ENCODE peak calls at places on chromosomes 5 and 9, in four cellular contexts. One of them, this sample, is unnamed.

GRCh38 chr5:176789873-176790615 is 20.3 kb upstream of the UNC5A start:
- DNase-seq in CD8-positive, alpha-beta T cell: no peak
- DNase-seq in effector memory CD4-positive, alpha-beta T cell: no peak
- DNase-seq in AG04450: no peak
- DNase-seq in this sample: no peak

GRCh38 chr5:167582263-167582662 is 709.2 kb upstream of the WWC1 start:
- DNase-seq in CD8-positive, alpha-beta T cell: no peak
- DNase-seq in effector memory CD4-positive, alpha-beta T cell: no peak
- DNase-seq in AG04450: no peak
- DNase-seq in this sample: no peak

GRCh38 chr5:52799358-52799982 is 11.8 kb downstream of the ITGA1 start:
- DNase-seq in CD8-positive, alpha-beta T cell: no peak
- DNase-seq in effector memory CD4-positive, alpha-beta T cell: no peak
- DNase-seq in AG04450: peak
- DNase-seq in this sample: peak

GRCh38 chr5:71778678-71779276 is 59.7 kb downstream of the CARTPT start:
- DNase-seq in CD8-positive, alpha-beta T cell: no peak
- DNase-seq in effector memory CD4-positive, alpha-beta T cell: no peak
- DNase-seq in AG04450: no peak
- DNase-seq in this sample: peak

GRCh38 chr9:85483214-85483613 is 258.5 kb downstream of the AGTPBP1 start:
- DNase-seq in CD8-positive, alpha-beta T cell: no peak
- DNase-seq in effector memory CD4-positive, alpha-beta T cell: no peak
- DNase-seq in AG04450: no peak
- DNase-seq in this sample: no peak

GRCh38 chr5:60354322-60354721 is 345.6 kb downstream of the DEPDC1B start:
- DNase-seq in CD8-positive, alpha-beta T cell: no peak
- DNase-seq in effector memory CD4-positive, alpha-beta T cell: no peak
- DNase-seq in AG04450: no peak
- DNase-seq in this sample: no peak

GRCh38 chr5:68196876-68197275 is 18.7 kb upstream of the PIK3R1 start:
- DNase-seq in CD8-positive, alpha-beta T cell: no peak
- DNase-seq in effector memory CD4-positive, alpha-beta T cell: no peak
- DNase-seq in AG04450: no peak
- DNase-seq in this sample: no peak

GRCh38 chr5:100901851-100902341 is 1.2 kb downstream of the ST8SIA4 start:
- DNase-seq in CD8-positive, alpha-beta T cell: peak
- DNase-seq in effector memory CD4-positive, alpha-beta T cell: peak
- DNase-seq in AG04450: no peak
- DNase-seq in this sample: no peak

GRCh38 chr9:123996731-123997421 is 14.7 kb upstream of the LHX2 start:
- DNase-seq in CD8-positive, alpha-beta T cell: no peak
- DNase-seq in effector memory CD4-positive, alpha-beta T cell: no peak
- DNase-seq in AG04450: no peak
- DNase-seq in this sample: no peak

DNA sequence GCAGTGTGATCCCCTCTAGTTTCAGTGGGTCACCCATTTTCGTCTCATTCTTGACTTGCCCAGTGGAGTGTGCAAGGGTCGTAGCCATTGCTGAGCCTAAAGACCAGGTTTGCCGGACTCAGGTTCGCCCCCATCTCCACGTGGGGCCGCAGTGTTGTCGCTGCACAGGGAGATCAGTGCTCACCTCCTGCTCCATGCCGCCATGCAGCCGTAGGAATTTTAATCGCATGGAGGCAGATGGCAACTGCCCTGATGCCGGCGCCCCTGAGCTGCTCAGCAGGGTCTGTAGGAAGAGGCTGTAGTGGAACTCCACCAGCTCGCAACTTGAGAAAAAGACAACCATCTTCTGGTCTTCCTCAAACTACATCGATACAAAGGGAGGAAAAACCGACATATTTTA is 24.1 kb downstream of the DDX31 start:
- DNase-seq in CD8-positive, alpha-beta T cell: no peak
- DNase-seq in effector memory CD4-positive, alpha-beta T cell: no peak
- DNase-seq in AG04450: no peak
- DNase-seq in this sample: no peak
- H3K27ac ChIP-seq in CD8-positive, alpha-beta T cell: no peak
- H3K27ac ChIP-seq in effector memory CD4-positive, alpha-beta T cell: no peak
- H3K27ac ChIP-seq in AG04450: no peak
- H3K27ac ChIP-seq in this sample: no peak

GRCh38 chr5:66963559-66963971 is 233.0 kb downstream of the CD180 start:
- DNase-seq in CD8-positive, alpha-beta T cell: no peak
- DNase-seq in effector memory CD4-positive, alpha-beta T cell: no peak
- DNase-seq in AG04450: no peak
- DNase-seq in this sample: no peak

GRCh38 chr5:66958984-66959641 is 237.5 kb downstream of the CD180 start:
- DNase-seq in CD8-positive, alpha-beta T cell: no peak
- DNase-seq in effector memory CD4-positive, alpha-beta T cell: no peak
- DNase-seq in AG04450: peak
- DNase-seq in this sample: no peak

GRCh38 chr5:66958126-66958983 is 238.2 kb downstream of the CD180 start:
- DNase-seq in CD8-positive, alpha-beta T cell: no peak
- DNase-seq in effector memory CD4-positive, alpha-beta T cell: no peak
- DNase-seq in AG04450: no peak
- DNase-seq in this sample: no peak

GRCh38 chr5:66959668-66960067 is 236.9 kb downstream of the CD180 start:
- DNase-seq in CD8-positive, alpha-beta T cell: no peak
- DNase-seq in effector memory CD4-positive, alpha-beta T cell: no peak
- DNase-seq in AG04450: no peak
- DNase-seq in this sample: peak

DNA sequence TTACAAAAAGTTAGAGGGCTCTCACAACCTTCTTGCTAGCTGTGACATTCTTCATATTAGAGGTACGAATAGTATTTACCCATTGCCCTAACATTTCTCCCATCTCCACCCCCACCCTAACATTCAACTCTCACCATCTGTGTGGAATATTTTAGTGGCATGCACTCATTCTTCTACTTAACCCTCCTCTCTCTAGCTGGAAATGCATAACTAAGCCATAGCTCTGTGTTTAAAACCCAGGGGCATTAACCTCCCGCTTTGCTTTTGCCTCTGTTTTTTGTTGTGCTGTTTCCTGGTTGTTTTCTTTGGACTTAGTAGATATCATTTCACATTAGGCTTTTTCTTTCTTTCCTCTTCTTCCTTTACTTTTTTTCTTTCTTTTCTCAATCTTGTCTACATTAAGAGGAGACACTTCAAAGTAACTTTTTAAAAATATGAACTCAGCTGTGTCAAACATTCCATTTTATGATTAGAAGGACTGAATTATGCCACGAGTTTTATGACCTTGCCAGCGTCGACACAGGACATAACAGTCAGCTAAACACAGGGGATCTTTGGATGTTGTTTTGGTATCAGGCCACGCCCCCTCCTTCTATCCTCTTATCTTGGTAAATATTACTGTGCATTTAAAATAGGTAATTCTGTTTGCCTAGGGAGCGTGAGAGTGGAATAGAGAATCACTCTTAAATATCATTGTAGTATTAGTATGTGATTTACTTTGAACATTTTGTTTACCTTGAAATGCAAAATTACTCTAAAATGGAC is 236.0 kb downstream of the CD180 start:
- DNase-seq in CD8-positive, alpha-beta T cell: no peak
- DNase-seq in effector memory CD4-positive, alpha-beta T cell: no peak
- DNase-seq in AG04450: no peak
- DNase-seq in this sample: peak
- H3K27ac ChIP-seq in CD8-positive, alpha-beta T cell: no peak
- H3K27ac ChIP-seq in effector memory CD4-positive, alpha-beta T cell: no peak
- H3K27ac ChIP-seq in AG04450: no peak
- H3K27ac ChIP-seq in this sample: no peak

DNA sequence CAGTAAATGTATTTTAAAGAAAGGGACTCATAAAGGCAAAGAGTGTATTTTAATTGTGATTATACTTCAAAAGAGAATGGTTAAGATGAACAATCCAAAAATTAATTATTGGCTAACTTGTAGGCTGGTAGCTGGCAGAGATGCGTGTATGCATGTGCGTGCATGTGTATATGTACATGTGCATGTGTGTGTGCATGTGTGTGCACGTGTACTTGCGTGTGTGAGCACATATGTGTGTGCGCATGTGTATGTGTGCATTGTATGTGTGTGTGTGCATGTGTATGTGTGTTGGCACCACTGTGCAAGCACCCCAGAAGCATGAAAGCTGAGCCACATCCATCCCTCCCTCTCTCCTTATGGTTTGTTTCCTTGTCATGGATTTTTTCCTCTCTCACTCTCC is 83.0 kb upstream of the SLC1A3 start:
- DNase-seq in CD8-positive, alpha-beta T cell: no peak
- DNase-seq in effector memory CD4-positive, alpha-beta T cell: no peak
- DNase-seq in AG04450: no peak
- DNase-seq in this sample: no peak
- H3K27ac ChIP-seq in CD8-positive, alpha-beta T cell: no peak
- H3K27ac ChIP-seq in effector memory CD4-positive, alpha-beta T cell: no peak
- H3K27ac ChIP-seq in AG04450: no peak
- H3K27ac ChIP-seq in this sample: no peak

DNA sequence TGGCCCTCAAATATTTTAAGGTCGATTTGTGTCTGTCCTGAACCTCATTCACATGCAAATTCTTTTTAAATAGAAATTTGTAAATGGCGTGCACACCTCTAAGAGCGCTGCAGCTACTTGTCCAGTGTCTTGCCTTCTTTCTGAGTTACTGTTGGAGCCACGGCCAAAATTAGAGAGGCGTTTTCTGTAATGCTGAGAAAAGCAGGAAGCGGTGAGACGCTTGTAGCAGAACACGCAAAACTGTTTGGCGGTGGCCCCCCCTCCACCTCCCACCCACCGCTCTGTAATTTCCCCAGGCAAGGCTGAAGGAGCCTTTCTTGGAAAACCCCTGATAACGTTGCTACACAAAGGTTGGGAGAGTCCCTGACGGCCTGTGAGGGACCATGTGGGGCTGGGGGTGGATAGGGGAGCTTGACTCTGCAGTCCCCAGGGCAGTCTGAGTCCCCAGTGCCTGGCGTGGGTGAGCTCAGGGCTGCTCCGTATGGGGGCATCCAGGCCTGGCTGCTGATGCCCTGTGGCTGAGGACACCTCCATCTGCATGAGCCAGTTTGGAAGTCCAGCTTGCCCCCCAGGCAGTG is 96.5 kb downstream of the GADD45G start:
- DNase-seq in CD8-positive, alpha-beta T cell: peak
- DNase-seq in effector memory CD4-positive, alpha-beta T cell: peak
- DNase-seq in AG04450: no peak
- DNase-seq in this sample: no peak
- H3K27ac ChIP-seq in CD8-positive, alpha-beta T cell: no peak
- H3K27ac ChIP-seq in effector memory CD4-positive, alpha-beta T cell: peak
- H3K27ac ChIP-seq in AG04450: no peak
- H3K27ac ChIP-seq in this sample: no peak

GRCh38 chr9:137762414-137763061 is 115.0 kb upstream of the CACNA1B start:
- DNase-seq in CD8-positive, alpha-beta T cell: no peak
- DNase-seq in effector memory CD4-positive, alpha-beta T cell: no peak
- DNase-seq in AG04450: no peak
- DNase-seq in this sample: no peak

GRCh38 chr9:137763271-137763955 is 114.2 kb upstream of the CACNA1B start:
- DNase-seq in CD8-positive, alpha-beta T cell: no peak
- DNase-seq in effector memory CD4-positive, alpha-beta T cell: no peak
- DNase-seq in AG04450: no peak
- DNase-seq in this sample: no peak

GRCh38 chr9:137761793-137762192 is 115.8 kb upstream of the CACNA1B start:
- DNase-seq in CD8-positive, alpha-beta T cell: no peak
- DNase-seq in effector memory CD4-positive, alpha-beta T cell: no peak
- DNase-seq in AG04450: no peak
- DNase-seq in this sample: no peak

GRCh38 chr9:137764981-137765380 is 112.6 kb upstream of the CACNA1B start:
- DNase-seq in CD8-positive, alpha-beta T cell: no peak
- DNase-seq in effector memory CD4-positive, alpha-beta T cell: no peak
- DNase-seq in AG04450: no peak
- DNase-seq in this sample: no peak

GRCh38 chr9:137764171-137764671 is 113.4 kb upstream of the CACNA1B start:
- DNase-seq in CD8-positive, alpha-beta T cell: no peak
- DNase-seq in effector memory CD4-positive, alpha-beta T cell: no peak
- DNase-seq in AG04450: no peak
- DNase-seq in this sample: no peak
- H3K27ac ChIP-seq in CD8-positive, alpha-beta T cell: no peak
- H3K27ac ChIP-seq in effector memory CD4-positive, alpha-beta T cell: no peak
- H3K27ac ChIP-seq in AG04450: no peak
- H3K27ac ChIP-seq in this sample: no peak

DNA sequence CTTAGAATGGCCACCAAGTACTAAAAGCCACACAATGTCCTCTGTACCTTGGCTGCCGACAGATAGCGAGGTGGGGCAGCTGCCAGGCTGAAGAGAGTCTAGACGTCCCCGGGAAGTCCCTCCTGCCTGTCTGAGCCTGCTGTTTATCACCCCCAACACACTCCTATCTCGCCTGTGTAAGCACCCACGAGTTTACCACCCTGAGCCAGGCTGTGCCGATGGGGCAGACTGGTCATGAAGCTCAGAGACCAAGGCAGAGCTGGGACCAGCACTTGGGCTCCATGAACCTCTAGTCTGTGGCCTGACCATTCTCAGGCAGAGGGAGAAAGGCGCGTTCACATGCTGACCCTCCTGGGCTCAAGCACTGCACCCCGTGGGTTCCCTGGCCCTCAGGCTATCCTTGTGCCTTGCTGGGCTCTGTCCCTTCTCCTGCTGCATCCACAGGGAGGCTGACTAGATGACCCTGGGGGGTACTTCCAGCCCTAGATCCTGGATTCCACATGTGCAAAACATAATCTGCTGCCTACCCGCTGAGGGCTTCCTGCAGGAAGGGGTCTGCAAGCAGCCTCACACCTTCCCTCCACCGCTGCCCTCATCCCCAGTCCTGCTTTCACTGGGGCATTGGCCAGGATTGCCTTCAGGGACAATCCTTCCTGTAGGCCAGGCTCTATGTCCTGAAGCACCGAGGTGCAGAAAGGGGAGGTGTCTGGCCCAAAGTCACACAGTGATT is 18.6 kb upstream of the SLC25A51 start:
- DNase-seq in CD8-positive, alpha-beta T cell: no peak
- DNase-seq in effector memory CD4-positive, alpha-beta T cell: no peak
- DNase-seq in AG04450: no peak
- DNase-seq in this sample: no peak
- H3K27ac ChIP-seq in CD8-positive, alpha-beta T cell: no peak
- H3K27ac ChIP-seq in effector memory CD4-positive, alpha-beta T cell: no peak
- H3K27ac ChIP-seq in AG04450: peak
- H3K27ac ChIP-seq in this sample: no peak